ENCODE peak calls at places on chromosomes 11 and 22, in five cellular contexts. One of them, this sample, is unnamed.

GRCh38 chr22:37196539-37197450 is 8.7 kb upstream of the C1QTNF6 start:
- DNase-seq in fibroblast of mammary gland: peak
- DNase-seq in bronchial epithelial cell: peak
- DNase-seq in AG09319: peak
- DNase-seq in WERI-Rb-1: no peak
- DNase-seq in this sample: peak

GRCh38 chr11:10770626-10771254 is 19.7 kb downstream of the CTR9 start:
- DNase-seq in fibroblast of mammary gland: peak
- DNase-seq in bronchial epithelial cell: peak
- DNase-seq in AG09319: peak
- DNase-seq in WERI-Rb-1: peak
- DNase-seq in this sample: peak

GRCh38 chr11:12785901-12786300 is 111.7 kb downstream of the TEAD1 start:
- DNase-seq in fibroblast of mammary gland: no peak
- DNase-seq in bronchial epithelial cell: no peak
- DNase-seq in AG09319: no peak
- DNase-seq in WERI-Rb-1: peak
- DNase-seq in this sample: no peak

GRCh38 chr22:47310601-47311000 is 548.2 kb downstream of the TBC1D22A start:
- DNase-seq in fibroblast of mammary gland: no peak
- DNase-seq in bronchial epithelial cell: peak
- DNase-seq in AG09319: no peak
- DNase-seq in WERI-Rb-1: no peak
- DNase-seq in this sample: peak

GRCh38 chr22:49010086-49010863 is 817.4 kb downstream of the BRD1 start:
- DNase-seq in fibroblast of mammary gland: no peak
- DNase-seq in bronchial epithelial cell: no peak
- DNase-seq in AG09319: no peak
- DNase-seq in WERI-Rb-1: peak
- DNase-seq in this sample: no peak

GRCh38 chr22:40425082-40425481 is 54.7 kb downstream of the SGSM3 start:
- DNase-seq in fibroblast of mammary gland: no peak
- DNase-seq in bronchial epithelial cell: no peak
- DNase-seq in AG09319: no peak
- DNase-seq in WERI-Rb-1: no peak
- DNase-seq in this sample: no peak

GRCh38 chr11:31809857-31810778 is 1.0 kb downstream of the PAX6 start:
- DNase-seq in fibroblast of mammary gland: peak
- DNase-seq in bronchial epithelial cell: no peak
- DNase-seq in AG09319: no peak
- DNase-seq in WERI-Rb-1: no peak
- DNase-seq in this sample: peak

GRCh38 chr11:131904756-131905155 is 534.3 kb downstream of the NTM start:
- DNase-seq in fibroblast of mammary gland: no peak
- DNase-seq in bronchial epithelial cell: peak
- DNase-seq in AG09319: no peak
- DNase-seq in WERI-Rb-1: no peak
- DNase-seq in this sample: no peak

GRCh38 chr11:79087238-79087956 is 353.4 kb downstream of the TENM4 start:
- DNase-seq in fibroblast of mammary gland: peak
- DNase-seq in bronchial epithelial cell: peak
- DNase-seq in AG09319: no peak
- DNase-seq in WERI-Rb-1: no peak
- DNase-seq in this sample: peak

GRCh38 chr22:33867118-33867863 is 53.0 kb downstream of the LARGE1 start:
- DNase-seq in fibroblast of mammary gland: peak
- DNase-seq in bronchial epithelial cell: no peak
- DNase-seq in AG09319: peak
- DNase-seq in WERI-Rb-1: no peak
- DNase-seq in this sample: peak

GRCh38 chr11:43567396-43567975 is 113.1 kb upstream of the HSD17B12 start:
- DNase-seq in fibroblast of mammary gland: peak
- DNase-seq in bronchial epithelial cell: peak
- DNase-seq in AG09319: peak
- DNase-seq in WERI-Rb-1: no peak
- DNase-seq in this sample: peak

GRCh38 chr11:75571625-75572024 is 9.6 kb downstream of the SERPINH1 start:
- DNase-seq in fibroblast of mammary gland: no peak
- DNase-seq in bronchial epithelial cell: no peak
- DNase-seq in AG09319: no peak
- DNase-seq in WERI-Rb-1: no peak
- DNase-seq in this sample: no peak

GRCh38 chr11:721913-722811 is 16.1 kb downstream of the EPS8L2 start:
- DNase-seq in fibroblast of mammary gland: no peak
- DNase-seq in bronchial epithelial cell: no peak
- DNase-seq in AG09319: no peak
- DNase-seq in WERI-Rb-1: peak
- DNase-seq in this sample: no peak

GRCh38 chr11:8699903-8700302 is 17.3 kb downstream of the RPL27A start:
- DNase-seq in fibroblast of mammary gland: peak
- DNase-seq in bronchial epithelial cell: no peak
- DNase-seq in AG09319: no peak
- DNase-seq in WERI-Rb-1: no peak
- DNase-seq in this sample: peak

GRCh38 chr11:43691806-43692205 is 11.3 kb downstream of the HSD17B12 start:
- DNase-seq in fibroblast of mammary gland: no peak
- DNase-seq in bronchial epithelial cell: no peak
- DNase-seq in AG09319: no peak
- DNase-seq in WERI-Rb-1: no peak
- DNase-seq in this sample: no peak

GRCh38 chr11:86869966-86870570 is 69.7 kb downstream of the PRSS23 start:
- DNase-seq in fibroblast of mammary gland: peak
- DNase-seq in bronchial epithelial cell: peak
- DNase-seq in AG09319: peak
- DNase-seq in WERI-Rb-1: peak
- DNase-seq in this sample: peak

GRCh38 chr11:45766469-45766868 is 38.5 kb upstream of the SLC35C1 start:
- DNase-seq in fibroblast of mammary gland: no peak
- DNase-seq in bronchial epithelial cell: no peak
- DNase-seq in AG09319: no peak
- DNase-seq in WERI-Rb-1: no peak
- DNase-seq in this sample: no peak

GRCh38 chr11:95829580-95830259 is 39.4 kb downstream of the CEP57 start:
- DNase-seq in fibroblast of mammary gland: peak
- DNase-seq in bronchial epithelial cell: peak
- DNase-seq in AG09319: no peak
- DNase-seq in WERI-Rb-1: no peak
- DNase-seq in this sample: peak

GRCh38 chr11:35619030-35619753 is 932 bp downstream of the FJX1 start:
- DNase-seq in fibroblast of mammary gland: peak
- DNase-seq in bronchial epithelial cell: peak
- DNase-seq in AG09319: no peak
- DNase-seq in WERI-Rb-1: peak
- DNase-seq in this sample: peak

GRCh38 chr11:128146926-128147605 is 440.3 kb downstream of the ETS1 start:
- DNase-seq in fibroblast of mammary gland: peak
- DNase-seq in bronchial epithelial cell: peak
- DNase-seq in AG09319: no peak
- DNase-seq in WERI-Rb-1: no peak
- DNase-seq in this sample: peak

GRCh38 chr22:21455334-21456089 is 11.7 kb upstream of the TMEM191C start:
- DNase-seq in fibroblast of mammary gland: no peak
- DNase-seq in bronchial epithelial cell: no peak
- DNase-seq in AG09319: no peak
- DNase-seq in WERI-Rb-1: no peak
- DNase-seq in this sample: no peak

DNA sequence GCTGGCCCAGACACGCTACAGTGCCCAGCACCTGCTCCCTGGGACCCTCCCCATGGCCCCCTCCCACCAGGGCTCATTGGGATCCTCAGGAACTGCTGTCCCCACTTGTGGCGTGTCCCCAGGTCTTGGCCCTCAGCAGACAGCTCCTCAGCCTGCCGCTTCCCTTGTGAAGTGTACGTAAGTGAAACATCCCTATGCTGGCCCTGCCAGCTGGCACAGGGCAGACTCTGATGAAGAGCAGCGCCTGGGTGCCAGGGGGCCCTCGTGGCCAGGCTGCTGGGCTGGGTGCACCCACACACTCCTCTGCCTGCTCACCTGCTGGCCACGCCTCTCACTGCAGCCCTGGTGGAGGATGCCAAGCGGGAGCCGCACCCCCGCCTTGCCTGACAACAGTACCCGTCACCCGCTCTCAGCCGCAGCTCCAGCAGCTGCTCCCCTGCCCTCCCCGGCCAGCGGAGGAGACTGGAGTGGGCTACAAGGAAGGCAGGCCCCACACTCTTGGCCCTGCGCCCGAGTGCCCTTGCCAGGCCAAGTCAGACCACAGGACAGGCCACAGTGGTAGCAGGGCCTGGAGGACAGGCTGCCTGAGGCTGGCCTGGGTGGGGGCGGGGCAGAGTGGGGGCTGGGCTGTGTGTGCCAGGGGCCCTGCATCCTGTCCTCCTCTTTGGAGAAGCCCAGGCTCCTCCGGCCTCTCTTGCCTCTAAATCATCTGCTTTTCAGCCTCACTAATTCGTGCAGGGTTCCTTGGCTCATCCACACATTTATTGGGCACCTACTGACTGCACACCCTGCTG is 39.5 kb downstream of the IGF2 start:
- DNase-seq in fibroblast of mammary gland: no peak
- DNase-seq in bronchial epithelial cell: peak
- DNase-seq in AG09319: no peak
- DNase-seq in WERI-Rb-1: no peak
- DNase-seq in this sample: no peak
- TF ChIP-seq CTCF in fibroblast of mammary gland: no peak
- TF ChIP-seq CTCF in bronchial epithelial cell: peak
- TF ChIP-seq CTCF in AG09319: no peak
- TF ChIP-seq CTCF in WERI-Rb-1: no peak
- TF ChIP-seq CTCF in this sample: no peak

GRCh38 chr11:63708764-63709163 is 27.5 kb downstream of the RTN3 start:
- DNase-seq in fibroblast of mammary gland: no peak
- DNase-seq in bronchial epithelial cell: no peak
- DNase-seq in AG09319: no peak
- DNase-seq in WERI-Rb-1: no peak
- DNase-seq in this sample: no peak

GRCh38 chr11:63713776-63714175 is 32.5 kb downstream of the RTN3 start:
- DNase-seq in fibroblast of mammary gland: no peak
- DNase-seq in bronchial epithelial cell: no peak
- DNase-seq in AG09319: no peak
- DNase-seq in WERI-Rb-1: no peak
- DNase-seq in this sample: no peak

GRCh38 chr11:63709336-63709735 is 28.0 kb downstream of the RTN3 start:
- DNase-seq in fibroblast of mammary gland: no peak
- DNase-seq in bronchial epithelial cell: no peak
- DNase-seq in AG09319: no peak
- DNase-seq in WERI-Rb-1: no peak
- DNase-seq in this sample: no peak

GRCh38 chr11:63711838-63712237 is 30.5 kb downstream of the RTN3 start:
- DNase-seq in fibroblast of mammary gland: no peak
- DNase-seq in bronchial epithelial cell: no peak
- DNase-seq in AG09319: no peak
- DNase-seq in WERI-Rb-1: no peak
- DNase-seq in this sample: no peak

GRCh38 chr11:63710476-63711217 is 29.3 kb downstream of the RTN3 start:
- DNase-seq in fibroblast of mammary gland: peak
- DNase-seq in bronchial epithelial cell: no peak
- DNase-seq in AG09319: peak
- DNase-seq in WERI-Rb-1: no peak
- DNase-seq in this sample: peak
- TF ChIP-seq CTCF in fibroblast of mammary gland: peak
- TF ChIP-seq CTCF in bronchial epithelial cell: no peak
- TF ChIP-seq CTCF in AG09319: peak
- TF ChIP-seq CTCF in WERI-Rb-1: no peak
- TF ChIP-seq CTCF in this sample: peak

GRCh38 chr11:111063711-111064110 is 181.8 kb upstream of the POU2AF2 start:
- DNase-seq in fibroblast of mammary gland: peak
- DNase-seq in bronchial epithelial cell: peak
- DNase-seq in AG09319: no peak
- DNase-seq in WERI-Rb-1: peak
- DNase-seq in this sample: no peak

GRCh38 chr11:111064118-111064517 is 181.4 kb upstream of the POU2AF2 start:
- DNase-seq in fibroblast of mammary gland: peak
- DNase-seq in bronchial epithelial cell: no peak
- DNase-seq in AG09319: no peak
- DNase-seq in WERI-Rb-1: no peak
- DNase-seq in this sample: peak

GRCh38 chr11:111067994-111068393 is 177.5 kb upstream of the POU2AF2 start:
- DNase-seq in fibroblast of mammary gland: no peak
- DNase-seq in bronchial epithelial cell: no peak
- DNase-seq in AG09319: no peak
- DNase-seq in WERI-Rb-1: no peak
- DNase-seq in this sample: no peak

GRCh38 chr11:111066861-111067260 is 178.7 kb upstream of the POU2AF2 start:
- DNase-seq in fibroblast of mammary gland: no peak
- DNase-seq in bronchial epithelial cell: no peak
- DNase-seq in AG09319: no peak
- DNase-seq in WERI-Rb-1: no peak
- DNase-seq in this sample: no peak

GRCh38 chr11:111069076-111069475 is 176.4 kb upstream of the POU2AF2 start:
- DNase-seq in fibroblast of mammary gland: peak
- DNase-seq in bronchial epithelial cell: peak
- DNase-seq in AG09319: peak
- DNase-seq in WERI-Rb-1: no peak
- DNase-seq in this sample: no peak
- TF ChIP-seq CTCF in fibroblast of mammary gland: peak
- TF ChIP-seq CTCF in bronchial epithelial cell: no peak
- TF ChIP-seq CTCF in AG09319: peak
- TF ChIP-seq CTCF in WERI-Rb-1: no peak
- TF ChIP-seq CTCF in this sample: no peak

GRCh38 chr22:19559324-19559811 is 35.2 kb upstream of the CLDN5 start:
- DNase-seq in fibroblast of mammary gland: no peak
- DNase-seq in bronchial epithelial cell: peak
- DNase-seq in AG09319: no peak
- DNase-seq in WERI-Rb-1: no peak
- DNase-seq in this sample: no peak

GRCh38 chr22:19555651-19556050 is 31.4 kb upstream of the CLDN5 start:
- DNase-seq in fibroblast of mammary gland: no peak
- DNase-seq in bronchial epithelial cell: no peak
- DNase-seq in AG09319: no peak
- DNase-seq in WERI-Rb-1: no peak
- DNase-seq in this sample: no peak

GRCh38 chr22:19553201-19553600 is 29.0 kb upstream of the CLDN5 start:
- DNase-seq in fibroblast of mammary gland: no peak
- DNase-seq in bronchial epithelial cell: no peak
- DNase-seq in AG09319: no peak
- DNase-seq in WERI-Rb-1: no peak
- DNase-seq in this sample: no peak

GRCh38 chr22:19556963-19557545 is 32.8 kb upstream of the CLDN5 start:
- DNase-seq in fibroblast of mammary gland: no peak
- DNase-seq in bronchial epithelial cell: no peak
- DNase-seq in AG09319: no peak
- DNase-seq in WERI-Rb-1: no peak
- DNase-seq in this sample: no peak

DNA sequence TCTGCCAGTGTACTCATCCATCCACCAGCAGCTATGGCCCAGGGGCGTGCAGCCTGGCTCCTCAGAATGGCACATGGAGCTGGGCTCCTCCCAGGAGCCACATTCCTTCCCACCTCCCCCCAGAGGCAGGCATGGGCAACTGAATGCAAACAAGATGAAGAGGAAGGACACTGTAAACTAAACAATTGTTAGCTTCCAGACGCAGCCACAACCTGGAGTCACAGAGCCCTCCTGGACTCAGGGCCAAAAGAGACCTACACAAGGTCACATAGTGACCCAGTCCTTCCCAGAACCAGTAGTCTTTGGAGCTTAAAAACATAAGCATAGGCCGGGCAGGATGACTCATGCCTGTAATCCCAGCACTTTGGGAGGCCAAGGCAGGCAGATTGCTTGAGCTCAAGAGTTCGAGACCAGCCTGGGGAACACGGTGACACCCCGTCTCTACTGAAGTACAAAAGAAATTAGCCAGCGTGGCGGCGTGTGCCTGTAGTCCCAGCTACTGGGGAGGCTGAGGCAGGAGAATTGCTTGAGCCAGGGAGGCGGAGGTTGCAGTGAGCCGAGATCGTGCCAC is 30.7 kb upstream of the CLDN5 start:
- DNase-seq in fibroblast of mammary gland: peak
- DNase-seq in bronchial epithelial cell: peak
- DNase-seq in AG09319: no peak
- DNase-seq in WERI-Rb-1: peak
- DNase-seq in this sample: peak
- TF ChIP-seq CTCF in fibroblast of mammary gland: no peak
- TF ChIP-seq CTCF in bronchial epithelial cell: peak
- TF ChIP-seq CTCF in AG09319: no peak
- TF ChIP-seq CTCF in WERI-Rb-1: peak
- TF ChIP-seq CTCF in this sample: peak